ENCODE peak calls at places on chromosomes 11 and 22, in four cellular contexts. J is progenitor cell of endocrine pancreas, A is HTR-8/SVneo, I is RPMI7951. N is an unnamed sample.

GRCh38 chr22:43172191-43172590 is 14.7 kb downstream of the TTLL12 start:
- DNase-seq in J (no peak), A (no peak), I (no peak), N (no peak)

GRCh38 chr11:32332990-32333334 is 102.4 kb downstream of the WT1 start:
- DNase-seq in J (no peak), A (no peak), I (no peak), N (no peak)

GRCh38 chr11:19539861-19540260 is 172.8 kb upstream of the NAV2 start:
- DNase-seq in J (no peak), A (no peak), I (no peak), N (no peak)

GRCh38 chr11:10459029-10459970 is 4.2 kb downstream of the AMPD3 start:
- DNase-seq in J (no peak), A (no peak), I (no peak), N (no peak)

GRCh38 chr11:15818132-15818842 is 538.1 kb downstream of the SOX6 start:
- DNase-seq in J (no peak), A (no peak), I (no peak), N (no peak)

GRCh38 chr22:38051261-38051660 is 5.9 kb upstream of the PICK1 start:
- DNase-seq in J (no peak), A (no peak), I (no peak), N (no peak)

GRCh38 chr11:63916837-63917684 is at the start of gene RCOR2:
- DNase-seq in J (peak), A (peak), I (peak), N (peak)

GRCh38 chr22:25970348-25970995 is 198.8 kb upstream of the SEZ6L start:
- DNase-seq in J (no peak), A (no peak), I (no peak), N (peak)

GRCh38 chr11:2517016-2517385 is 72.2 kb downstream of the KCNQ1 start:
- DNase-seq in J (no peak), A (no peak), I (no peak), N (no peak)

GRCh38 chr11:116903139-116903538 is 65.7 kb upstream of the APOA1 start:
- DNase-seq in J (no peak), A (no peak), I (no peak), N (no peak)

GRCh38 chr11:59574467-59574866 is 41.1 kb downstream of the OSBP start:
- DNase-seq in J (no peak), A (no peak), I (no peak), N (no peak)

GRCh38 chr22:37218771-37219411 is 6.6 kb upstream of the SSTR3 start:
- DNase-seq in J (no peak), A (no peak), I (no peak), N (no peak)

GRCh38 chr11:12682288-12682687 is 8.1 kb downstream of the TEAD1 start:
- DNase-seq in J (no peak), A (no peak), I (no peak), N (no peak)

GRCh38 chr11:60838132-60838531 is 3.8 kb upstream of the CCDC86 start:
- DNase-seq in J (no peak), A (no peak), I (no peak), N (no peak)

GRCh38 chr11:65210361-65210731 is 28.6 kb downstream of the CAPN1 start:
- DNase-seq in J (no peak), A (no peak), I (no peak), N (no peak)

GRCh38 chr11:121500275-121500674 is 47.5 kb upstream of the SORL1-AS1 start:
- DNase-seq in J (no peak), A (no peak), I (no peak), N (no peak)

GRCh38 chr11:114416441-114416928 is 16.0 kb downstream of the RBM7 start:
- DNase-seq in J (no peak), A (no peak), I (peak), N (no peak)

GRCh38 chr11:128892866-128893565 is 1.9 kb downstream of the KCNJ5 start:
- DNase-seq in J (no peak), A (no peak), I (no peak), N (no peak)

GRCh38 chr11:123434911-123435310 is 4.8 kb downstream of the GRAMD1B start:
- DNase-seq in J (no peak), A (no peak), I (no peak), N (peak)

GRCh38 chr11:102518296-102519094 is 12.1 kb downstream of the MMP7 start:
- DNase-seq in J (no peak), A (no peak), I (no peak), N (no peak)

GRCh38 chr11:12164061-12165014 is 53.9 kb downstream of the MICAL2 start:
- DNase-seq in J (no peak), A (no peak), I (peak), N (no peak)

GRCh38 chr22:36546092-36546804 is 17.3 kb upstream of the EIF3D start:
- DNase-seq in J (peak), A (peak), I (peak), N (peak)

GRCh38 chr11:38594881-38595280 is 1996.8 kb upstream of the RAG2 start:
- DNase-seq in J (no peak), A (no peak), I (no peak), N (no peak)

GRCh38 chr11:68546555-68546954 is 86.0 kb downstream of the PPP6R3 start:
- DNase-seq in J (no peak), A (peak), I (peak), N (no peak)

GRCh38 chr11:72808415-72808814 is 5.8 kb upstream of the ATG16L2 start:
- DNase-seq in J (no peak), A (no peak), I (no peak), N (no peak)

GRCh38 chr11:65525659-65526480 is 987 bp downstream of the SCYL1 start:
- DNase-seq in J (no peak), A (no peak), I (no peak), N (no peak)

GRCh38 chr11:1453611-1454386 is 32.8 kb downstream of the MOB2 start:
- DNase-seq in J (no peak), A (no peak), I (no peak), N (no peak)

GRCh38 chr11:1870721-1871466 is 18.0 kb downstream of the LSP1 start:
- DNase-seq in J (no peak), A (no peak), I (peak), N (no peak)

GRCh38 chr22:24952837-24953293 is 349 bp downstream of the KIAA1671 start:
- DNase-seq in J (peak), A (no peak), I (peak), N (peak)

GRCh38 chr11:62804310-62805043 is 763 bp downstream of the NXF1 start:
- DNase-seq in J (no peak), A (no peak), I (peak), N (no peak)

GRCh38 chr11:72136677-72137255 is 1.2 kb downstream of the FOLR3 start:
- DNase-seq in J (no peak), A (no peak), I (no peak), N (no peak)

GRCh38 chr11:67490727-67491065 is 7.9 kb downstream of the AIP start:
- DNase-seq in J (no peak), A (no peak), I (no peak), N (no peak)

GRCh38 chr11:59199546-59200420 is 12.9 kb downstream of the MPEG1 start:
- DNase-seq in J (no peak), A (no peak), I (no peak), N (no peak)

GRCh38 chr11:122215244-122215992 is 99.4 kb upstream of the BLID start:
- DNase-seq in J (peak), A (peak), I (peak), N (peak)